ENCODE peak calls at places on chromosome 17, in seven cellular contexts. C is ovary, K is fibroblast of mammary gland, L is kidney epithelial cell, P is neural progenitor cell, H is fibroblast of lung, R is BJ. Q is an unnamed sample.

GRCh38 chr17:65561394-65562205 is at the start of gene AXIN2:
- DNase-seq in R (no peak), L (peak), P (peak), K (peak), H (peak), C (peak), Q (peak)

GRCh38 chr17:33292981-33293867 is at the start of gene ASIC2:
- DNase-seq in C (no peak), L (no peak), P (peak), R (no peak), K (peak), H (no peak), Q (no peak)

GRCh38 chr17:17783121-17783824 is 53.5 kb downstream of the SREBF1 start:
- DNase-seq in L (no peak), C (peak), P (peak), R (no peak), H (peak), K (peak), Q (peak)

GRCh38 chr17:29723283-29724047 is 100.8 kb upstream of the CORO6 start:
- DNase-seq in P (no peak), C (no peak), H (no peak), L (no peak), R (no peak), K (no peak), Q (no peak)

GRCh38 chr17:33142703-33143299 is 150.3 kb downstream of the ASIC2 start:
- DNase-seq in P (peak), C (no peak), K (peak), H (peak), L (no peak), R (no peak), Q (no peak)

GRCh38 chr17:8621585-8621984 is 8.9 kb downstream of the MYH10 start:
- DNase-seq in H (peak), C (no peak), L (no peak), P (no peak), K (peak), R (no peak), Q (peak)

GRCh38 chr17:58741121-58741625 is 14.5 kb upstream of the PPM1E start:
- DNase-seq in H (peak), K (peak), C (no peak), P (no peak), R (peak), L (no peak), Q (no peak)

GRCh38 chr17:27975146-27976011 is 67.1 kb upstream of the NLK start:
- DNase-seq in K (peak), C (no peak), H (no peak), R (no peak), P (no peak), L (no peak), Q (peak)

GRCh38 chr17:34556384-34556783 is 23.0 kb upstream of the TMEM132E start:
- DNase-seq in H (no peak), K (peak), L (no peak), C (no peak), P (peak), R (no peak), Q (no peak)

GRCh38 chr17:36498560-36499300 is 12.2 kb downstream of the ZNHIT3 start:
- DNase-seq in K (no peak), L (no peak), P (no peak), C (no peak), H (no peak), R (no peak), Q (no peak)

GRCh38 chr17:80497726-80498241 is 21.4 kb upstream of the NPTX1 start:
- DNase-seq in L (no peak), P (no peak), K (no peak), R (no peak), H (no peak), C (no peak), Q (no peak)

GRCh38 chr17:58995247-58995940 is 111.3 kb downstream of the TRIM37 start:
- DNase-seq in H (peak), K (no peak), L (no peak), P (no peak), R (no peak), C (no peak), Q (peak)

GRCh38 chr17:81870155-81870977 is 771 bp downstream of the ARHGDIA start:
- DNase-seq in R (no peak), C (peak), K (peak), L (no peak), H (peak), P (peak), Q (peak)

GRCh38 chr17:49249890-49250522 is 19.4 kb upstream of the PHOSPHO1 start:
- DNase-seq in H (no peak), C (no peak), K (no peak), R (no peak), L (no peak), P (no peak), Q (no peak)

GRCh38 chr17:64291268-64291851 is 28.3 kb upstream of the TEX2 start:
- DNase-seq in L (no peak), H (no peak), P (no peak), K (peak), R (no peak), C (no peak), Q (no peak)

GRCh38 chr17:16945513-16946201 is 26.3 kb downstream of the TNFRSF13B start:
- DNase-seq in H (no peak), C (no peak), P (peak), K (no peak), L (no peak), R (no peak), Q (no peak)

GRCh38 chr17:49612721-49613120 is 37.0 kb downstream of the NXPH3 start:
- DNase-seq in P (no peak), C (no peak), R (no peak), K (no peak), L (peak), H (no peak), Q (no peak)

GRCh38 chr17:83106913-83107655 is 27.7 kb downstream of the METRNL start:
- DNase-seq in K (no peak), C (no peak), H (peak), L (no peak), R (no peak), P (no peak), Q (no peak)

GRCh38 chr17:59840908-59841666 is 51.7 kb downstream of the TUBD1 start:
- DNase-seq in P (no peak), L (no peak), C (no peak), K (peak), H (peak), R (no peak), Q (peak)

GRCh38 chr17:81967533-81968395 is 6.8 kb upstream of the NOTUM start:
- DNase-seq in R (peak), P (peak), L (no peak), H (peak), C (peak), K (peak), Q (peak)

GRCh38 chr17:64488301-64488700 is 8.6 kb downstream of the POLG2 start:
- DNase-seq in L (no peak), R (no peak), K (no peak), C (no peak), H (no peak), P (no peak), Q (no peak)

GRCh38 chr17:27478901-27479531 is 22.8 kb downstream of the KSR1 start:
- DNase-seq in H (no peak), P (no peak), K (no peak), C (no peak), R (no peak), L (no peak), Q (no peak)

GRCh38 chr17:49987681-49988441 is 7.2 kb downstream of the DLX3 start:
- DNase-seq in R (no peak), K (no peak), C (no peak), L (no peak), H (no peak), P (peak), Q (no peak)

GRCh38 chr17:80948961-80949450 is 42.6 kb upstream of the CHMP6 start:
- DNase-seq in P (no peak), R (no peak), C (no peak), K (no peak), L (no peak), H (no peak), Q (no peak)

GRCh38 chr17:55155867-55156560 is 108.7 kb upstream of the HLF start:
- DNase-seq in R (no peak), K (no peak), L (no peak), C (no peak), H (no peak), P (no peak), Q (no peak)

GRCh38 chr17:64992325-64992802 is 64.2 kb downstream of the GNA13 start:
- DNase-seq in R (no peak), C (no peak), P (no peak), L (peak), K (peak), H (no peak), Q (peak)

GRCh38 chr17:29933379-29933778 is 3.4 kb upstream of the SSH2 start:
- DNase-seq in L (no peak), K (peak), C (no peak), R (no peak), P (peak), H (peak), Q (peak)

GRCh38 chr17:79933863-79934652 is 94.8 kb upstream of the CBX4 start:
- DNase-seq in R (no peak), C (no peak), K (no peak), H (no peak), L (no peak), P (no peak), Q (no peak)

DNA sequence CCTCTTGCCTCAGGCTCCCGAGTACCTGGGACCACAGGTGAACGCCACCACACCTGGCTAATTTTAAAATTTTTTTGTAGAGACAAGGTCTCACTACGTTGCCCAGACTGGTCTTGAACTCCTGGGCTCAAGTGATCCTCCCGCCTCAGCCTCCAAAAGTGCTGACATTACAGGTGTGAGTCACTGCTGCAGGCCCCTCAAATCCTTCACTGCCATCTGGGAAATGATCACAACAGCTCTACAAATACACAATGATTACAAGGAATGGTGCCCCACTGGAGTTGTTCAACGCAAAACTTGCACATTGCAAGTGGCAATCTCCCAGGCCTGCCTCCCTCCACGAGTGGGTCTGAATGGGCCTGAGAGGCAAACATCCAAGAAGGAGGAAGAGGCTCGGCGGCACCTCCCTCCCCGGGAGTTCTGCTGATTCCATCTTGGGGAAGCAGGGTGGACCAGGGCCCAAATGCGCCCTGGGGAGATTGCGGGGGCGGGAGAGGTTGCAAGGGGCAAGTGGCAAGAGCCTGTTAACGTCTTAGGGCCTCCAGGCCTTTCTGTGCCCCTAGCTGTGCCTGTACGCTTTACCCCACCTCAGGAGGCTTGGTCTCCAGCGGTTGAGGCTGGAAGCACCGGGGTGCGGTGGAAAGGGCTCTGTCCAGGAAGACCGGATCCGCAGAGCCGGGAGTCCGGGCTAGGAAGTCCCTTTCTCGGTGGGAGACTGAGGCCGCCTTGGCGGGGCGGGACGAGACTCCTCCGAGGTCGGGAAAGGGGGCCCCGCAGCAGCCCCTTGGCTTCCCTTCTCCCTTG is 656 bp upstream of the IGFBP4 start:
- DNase-seq in H (peak), C (peak), K (peak), P (no peak), L (no peak), R (no peak), Q (no peak)
- H3K4me3 ChIP-seq in H (peak), C (peak), K (peak), P (peak), L (peak), R (peak), Q (peak)

GRCh38 chr17:75241143-75241430 is 20.3 kb downstream of the GGA3 start:
- DNase-seq in R (no peak), L (no peak), P (no peak), H (no peak), C (no peak), K (peak), Q (no peak)

GRCh38 chr17:75241502-75241901 is 19.9 kb downstream of the GGA3 start:
- DNase-seq in H (no peak), R (no peak), L (no peak), P (no peak), K (peak), C (no peak), Q (no peak)

GRCh38 chr17:75239214-75239613 is 22.2 kb downstream of the GGA3 start:
- DNase-seq in K (no peak), P (no peak), C (no peak), H (no peak), R (no peak), L (no peak), Q (no peak)

GRCh38 chr17:75239778-75240393 is 21.5 kb downstream of the GGA3 start:
- DNase-seq in H (no peak), P (peak), R (no peak), C (no peak), L (no peak), K (no peak), Q (no peak)

GRCh38 chr17:75240394-75241142 is 20.8 kb downstream of the GGA3 start:
- DNase-seq in P (peak), C (no peak), K (peak), R (no peak), H (peak), L (no peak), Q (peak)
- TF ChIP-seq CTCF in P (peak), C (no peak), K (peak), R (peak), H (peak), L (peak), Q (peak)

GRCh38 chr17:4134756-4135155 is 8.1 kb downstream of the ZZEF1 start:
- DNase-seq in K (no peak), P (no peak), L (no peak), R (no peak), C (no peak), H (no peak), Q (no peak)

GRCh38 chr17:4130715-4131114 is 12.1 kb downstream of the ZZEF1 start:
- DNase-seq in R (peak), L (no peak), H (peak), C (no peak), K (peak), P (no peak), Q (no peak)

GRCh38 chr17:4136373-4136772 is 6.5 kb downstream of the ZZEF1 start:
- DNase-seq in C (no peak), R (no peak), P (no peak), K (peak), H (no peak), L (no peak), Q (peak)

GRCh38 chr17:4140125-4140524 is 2.7 kb downstream of the ZZEF1 start:
- DNase-seq in L (no peak), C (no peak), R (no peak), K (no peak), P (no peak), H (no peak), Q (no peak)

DNA sequence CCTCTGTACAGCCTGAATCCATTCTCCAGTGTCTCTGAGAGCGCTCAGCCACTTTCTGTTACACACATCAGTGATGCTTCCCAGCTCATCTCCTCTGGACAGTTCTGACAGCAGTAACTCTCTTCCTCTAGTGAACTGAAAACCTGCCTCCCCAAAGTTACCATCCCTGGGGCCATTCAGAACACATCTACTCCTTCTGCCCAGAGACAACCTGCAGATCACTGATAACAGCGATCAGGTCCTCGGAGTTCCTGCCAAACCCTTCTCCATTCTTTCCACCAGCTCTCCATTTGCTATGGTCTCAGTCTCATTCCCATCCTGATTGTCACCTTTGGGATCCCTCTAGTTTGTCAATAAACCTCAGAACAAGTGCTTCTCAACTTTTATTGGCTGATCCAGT is 7.3 kb downstream of the ZZEF1 start:
- DNase-seq in H (no peak), C (no peak), P (no peak), K (no peak), R (no peak), L (no peak), Q (no peak)
- H3K4me3 ChIP-seq in H (no peak), C (no peak), P (no peak), K (no peak), R (no peak), L (no peak), Q (no peak)

GRCh38 chr17:75182569-75183436 is at the start of gene SUMO2:
- DNase-seq in L (peak), K (peak), C (peak), P (peak), H (peak), R (peak), Q (peak)
- TF ChIP-seq CTCF in L (no peak), K (no peak), C (peak), P (no peak), H (no peak), R (no peak), Q (peak)

GRCh38 chr17:69535022-69535570 is 120.6 kb downstream of the MAP2K6 start:
- DNase-seq in H (no peak), K (no peak), L (no peak), C (no peak), R (no peak), P (no peak), Q (no peak)

GRCh38 chr17:69539781-69540319 is 125.4 kb downstream of the MAP2K6 start:
- DNase-seq in C (no peak), P (no peak), L (peak), K (peak), H (peak), R (peak), Q (peak)

GRCh38 chr17:69538795-69539194 is 124.3 kb downstream of the MAP2K6 start:
- DNase-seq in K (no peak), R (no peak), H (no peak), P (no peak), C (no peak), L (no peak), Q (no peak)

GRCh38 chr17:69540356-69540755 is 125.9 kb downstream of the MAP2K6 start:
- DNase-seq in R (no peak), H (peak), P (no peak), C (no peak), K (no peak), L (no peak), Q (no peak)

DNA sequence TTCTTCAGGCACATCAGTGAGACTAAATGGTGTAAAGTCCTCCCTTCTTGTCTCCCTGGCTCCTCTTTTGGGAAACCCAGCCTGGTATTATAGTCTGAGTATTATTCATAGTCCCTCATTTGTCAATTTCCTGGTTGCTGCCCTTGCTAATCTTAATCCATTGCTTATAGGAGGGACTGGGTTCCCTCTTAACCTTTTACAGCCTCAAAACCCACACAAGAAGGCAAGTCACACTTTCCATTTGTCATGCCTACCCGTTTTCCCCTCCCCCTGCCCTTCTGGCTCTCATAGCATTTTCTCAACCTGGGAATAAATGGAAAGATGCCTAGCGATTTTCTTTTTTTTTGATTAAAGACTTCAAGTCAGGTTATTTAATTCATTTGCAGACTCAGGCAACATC is 124.8 kb downstream of the MAP2K6 start:
- DNase-seq in C (no peak), K (no peak), R (no peak), P (no peak), H (no peak), L (no peak), Q (no peak)
- H3K4me3 ChIP-seq in C (no peak), K (no peak), R (no peak), P (no peak), H (no peak), L (no peak), Q (no peak)

DNA sequence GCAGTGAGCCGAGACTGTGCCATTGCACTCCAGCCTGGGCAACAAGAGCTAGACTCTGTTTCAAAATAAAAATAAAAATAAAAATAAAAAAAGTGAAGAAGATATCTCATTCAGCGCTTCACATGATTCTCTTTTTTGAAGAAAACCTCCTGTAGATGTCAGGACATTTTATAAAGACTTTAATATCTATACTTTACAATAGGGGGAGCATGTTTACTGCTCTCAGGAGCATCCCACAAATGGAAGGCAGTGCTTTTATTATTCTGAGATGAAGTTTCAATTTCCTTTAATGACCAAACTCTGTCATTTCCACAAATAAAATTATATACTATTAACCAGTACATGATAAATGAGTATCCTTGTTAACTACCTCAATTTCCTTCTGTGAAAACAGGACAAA is 118.7 kb upstream of the MYOCD start:
- DNase-seq in R (no peak), C (no peak), H (no peak), L (no peak), K (no peak), P (no peak), Q (no peak)
- TF ChIP-seq CTCF in R (no peak), C (no peak), H (no peak), L (no peak), K (no peak), P (no peak), Q (peak)

GRCh38 chr17:62825182-62825581 is 17.1 kb upstream of the MARCHF10 start:
- DNase-seq in L (no peak), R (no peak), K (no peak), C (no peak), P (no peak), H (no peak), Q (no peak)
- H3K4me3 ChIP-seq in L (no peak), R (no peak), K (no peak), C (no peak), P (peak), H (no peak), Q (no peak)

DNA sequence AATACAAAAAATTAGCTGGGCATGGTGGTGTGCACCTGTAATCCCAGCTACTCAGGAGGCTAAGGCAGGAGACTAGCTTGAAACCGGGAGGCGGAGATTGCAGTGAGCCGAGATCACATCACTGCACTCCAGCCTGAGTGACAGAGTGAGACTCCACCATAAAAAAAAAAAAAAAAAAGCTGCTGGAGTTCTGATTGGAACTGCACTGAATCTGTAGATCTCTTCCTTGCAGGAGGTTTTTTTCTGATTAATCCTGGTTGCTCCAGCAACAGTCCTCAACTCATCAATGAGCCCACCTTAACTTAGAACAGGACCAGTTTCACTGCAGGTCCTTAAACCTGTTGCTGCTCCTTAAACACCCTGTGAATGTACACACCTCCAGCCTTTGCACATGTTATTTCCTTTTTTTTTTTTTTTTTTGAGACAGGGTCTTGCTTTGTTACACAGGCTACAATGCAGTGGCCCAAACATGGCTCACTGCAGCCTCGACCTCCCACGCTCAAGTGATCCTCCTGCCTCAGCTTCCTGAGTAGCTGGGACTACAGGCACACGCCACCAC is 1.6 kb upstream of the ODAD4 start:
- DNase-seq in R (no peak), H (no peak), K (no peak), L (no peak), C (no peak), P (no peak), Q (no peak)
- TF ChIP-seq CTCF in R (no peak), H (no peak), K (no peak), L (no peak), C (no peak), P (no peak), Q (no peak)